ENCODE peak calls at places on chromosome 7, in seven cellular contexts. P is uterus; I is astrocyte; G is brain microvascular endothelial cell; R is CD8-positive, alpha-beta memory T cell; L is transverse colon; E is HCT116. J is an unnamed sample.

GRCh38 chr7:89334785-89335184 is 539.2 kb upstream of the TEX47 start:
- DNase-seq in P (no peak), I (no peak), G (no peak), R (no peak), L (no peak), E (peak), J (no peak)

GRCh38 chr7:68629-69028 is 123.7 kb upstream of the FAM20C start:
- DNase-seq in P (no peak), I (peak), G (no peak), R (no peak), L (no peak), E (no peak), J (no peak)

GRCh38 chr7:85972504-85973141 is 671.1 kb upstream of the GRM3 start:
- DNase-seq in P (no peak), I (no peak), G (no peak), R (no peak), L (no peak), E (no peak), J (no peak)

GRCh38 chr7:10312942-10313341 is 660.7 kb upstream of the PHF14 start:
- DNase-seq in P (no peak), I (no peak), G (no peak), R (no peak), L (no peak), E (no peak), J (no peak)

GRCh38 chr7:107972986-107973385 is 30.0 kb downstream of the LAMB1 start:
- DNase-seq in P (peak), I (no peak), G (no peak), R (no peak), L (no peak), E (no peak), J (no peak)

GRCh38 chr7:36627836-36628235 is 96.5 kb downstream of the AOAH start:
- DNase-seq in P (no peak), I (no peak), G (no peak), R (no peak), L (no peak), E (no peak), J (no peak)

GRCh38 chr7:127745445-127745844 is 93.5 kb downstream of the SND1 start:
- DNase-seq in P (no peak), I (no peak), G (no peak), R (no peak), L (no peak), E (no peak), J (no peak)

GRCh38 chr7:73906874-73907273 is 45.9 kb downstream of the TMEM270 start:
- DNase-seq in P (no peak), I (no peak), G (no peak), R (no peak), L (no peak), E (no peak), J (no peak)

GRCh38 chr7:143042159-143042820 is 9.9 kb upstream of the OR6V1 start:
- DNase-seq in P (no peak), I (no peak), G (peak), R (no peak), L (no peak), E (no peak), J (no peak)

GRCh38 chr7:138665249-138665648 is 35.9 kb downstream of the SVOPL start:
- DNase-seq in P (no peak), I (no peak), G (no peak), R (no peak), L (peak), E (no peak), J (no peak)

GRCh38 chr7:2760098-2760889 is 72.3 kb downstream of the AMZ1 start:
- DNase-seq in P (peak), I (no peak), G (peak), R (peak), L (peak), E (peak), J (peak)

GRCh38 chr7:2761801-2762497 is 73.9 kb downstream of the AMZ1 start:
- DNase-seq in P (no peak), I (no peak), G (no peak), R (no peak), L (no peak), E (no peak), J (no peak)

GRCh38 chr7:2759736-2760097 is 71.7 kb downstream of the AMZ1 start:
- DNase-seq in P (no peak), I (no peak), G (no peak), R (no peak), L (no peak), E (no peak), J (no peak)

GRCh38 chr7:2758673-2759603 is 70.9 kb downstream of the AMZ1 start:
- DNase-seq in P (no peak), I (no peak), G (no peak), R (no peak), L (no peak), E (no peak), J (no peak)

GRCh38 chr7:2761131-2761624 is 73.2 kb downstream of the AMZ1 start:
- DNase-seq in P (no peak), I (no peak), G (no peak), R (no peak), L (no peak), E (no peak), J (no peak)
- H3K27ac ChIP-seq in P (peak), I (no peak), G (no peak), R (no peak), L (peak), E (no peak), J (no peak)

DNA sequence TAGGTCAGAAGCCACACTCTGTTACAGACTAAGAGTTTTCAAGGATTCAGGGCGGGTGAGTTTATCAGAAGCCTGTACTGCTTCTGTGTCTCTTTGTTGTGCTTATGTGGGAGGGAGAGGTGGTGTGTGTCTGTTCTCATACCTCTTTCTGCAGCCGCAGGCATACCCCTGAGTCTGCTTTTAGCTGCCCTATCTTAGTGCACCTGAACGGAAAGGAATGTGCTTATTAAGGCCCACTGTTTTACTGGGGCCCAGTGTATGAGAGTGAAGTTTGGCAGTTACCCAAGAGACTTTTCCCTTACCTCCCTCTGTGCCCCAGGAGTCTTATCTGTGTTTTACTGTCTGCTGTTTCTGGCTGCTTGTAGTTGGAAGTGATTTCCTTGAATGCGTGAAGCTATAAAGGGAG is 104.3 kb downstream of the TYW1 start:
- DNase-seq in P (no peak), I (no peak), G (no peak), R (no peak), L (peak), E (no peak), J (no peak)
- H3K27ac ChIP-seq in P (no peak), I (no peak), G (no peak), R (no peak), L (peak), E (no peak), J (no peak)

GRCh38 chr7:25359471-25360059 is 131.3 kb upstream of the NPVF start:
- DNase-seq in P (no peak), I (no peak), G (no peak), R (no peak), L (no peak), E (no peak), J (no peak)
- H3K27ac ChIP-seq in P (peak), I (no peak), G (no peak), R (no peak), L (no peak), E (no peak), J (no peak)

DNA sequence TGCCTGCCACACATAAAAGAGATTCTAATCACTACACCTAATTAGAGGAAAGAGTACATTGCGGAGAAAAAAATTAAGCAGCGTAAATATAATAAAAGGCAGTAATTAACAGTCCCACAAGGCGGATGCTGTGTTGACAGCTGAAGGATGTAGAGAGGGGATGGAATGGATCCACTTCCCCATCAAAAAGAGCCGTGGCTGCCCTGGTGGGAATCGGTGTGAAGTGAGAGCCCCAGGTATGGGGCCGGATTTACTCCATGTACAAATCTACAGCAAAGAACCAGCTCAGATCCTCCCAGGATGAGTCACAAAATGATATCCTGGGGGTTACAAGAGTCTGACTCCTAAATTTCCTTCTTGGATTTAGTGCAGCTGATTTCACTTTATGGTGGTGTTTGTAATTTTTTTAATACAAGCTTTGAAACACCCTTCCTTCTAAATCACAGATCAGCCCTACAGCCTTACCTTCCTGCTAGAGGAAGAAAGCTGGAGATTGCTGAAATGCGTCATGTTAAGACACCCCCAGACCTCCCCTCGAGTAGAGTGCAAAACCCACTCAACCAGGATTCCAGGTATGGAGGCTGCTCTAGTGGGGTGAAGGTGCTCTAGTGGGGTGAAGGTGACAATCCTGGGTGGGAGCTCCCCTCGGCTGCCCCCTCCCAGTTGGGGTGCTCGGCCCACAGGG is 398.4 kb downstream of the PLXNA4 start:
- DNase-seq in P (no peak), I (no peak), G (no peak), R (no peak), L (no peak), E (no peak), J (no peak)
- H3K27ac ChIP-seq in P (no peak), I (no peak), G (no peak), R (no peak), L (no peak), E (no peak), J (no peak)

J was measured in iPS DF 6.9.